ENCODE peak calls at places on chromosomes 7 and 10, in five cellular contexts. B, I, H, X and Y are unnamed samples.
A peak's percentile ranks its signal among the peaks of the same experiment; 100 is the strongest.

GRCh38 chr10:119251315-119251708 is 43.9 kb downstream of the GRK5 start:
- DNase-seq in B (peak; percentile 65), X (no peak), H (no peak), I (no peak), Y (no peak)

GRCh38 chr10:77892021-77892739 is 34.4 kb downstream of the DLG5 start:
- DNase-seq in X (no peak), B (no peak), H (no peak), I (no peak), Y (no peak)

GRCh38 chr10:6033954-6034353 is 28.2 kb downstream of the IL2RA start:
- DNase-seq in I (no peak), H (no peak), X (no peak), B (peak; percentile 21), Y (no peak)

GRCh38 chr7:105799006-105799405 is 77.4 kb downstream of the ATXN7L1 start:
- DNase-seq in X (no peak), H (no peak), I (no peak), B (no peak), Y (no peak)

GRCh38 chr10:101615760-101616116 is 27.6 kb downstream of the DPCD start:
- DNase-seq in I (no peak), H (no peak), X (no peak), B (no peak), Y (no peak)

GRCh38 chr10:99345350-99345749 is 16.2 kb downstream of the CNNM1 start:
- DNase-seq in B (no peak), H (no peak), I (no peak), X (no peak), Y (no peak)

GRCh38 chr10:34539533-34540315 is 275.4 kb downstream of the PARD3 start:
- DNase-seq in X (no peak), I (peak; percentile 73), H (no peak), B (no peak), Y (no peak)

GRCh38 chr10:93294004-93294403 is 188.1 kb downstream of the MYOF start:
- DNase-seq in I (no peak), H (no peak), X (no peak), B (no peak), Y (no peak)

GRCh38 chr10:18666810-18667209 is 7.6 kb downstream of the ARL5B start:
- DNase-seq in H (no peak), I (peak; percentile 36), B (no peak), X (no peak), Y (no peak)

GRCh38 chr7:64997927-64998391 is 7.1 kb upstream of the ZNF117 start:
- DNase-seq in I (no peak), X (no peak), B (no peak), H (no peak), Y (no peak)

GRCh38 chr7:74455933-74456332 is 2.2 kb downstream of the GTF2IRD1 start:
- DNase-seq in I (no peak), H (no peak), B (no peak), X (no peak), Y (no peak)

GRCh38 chr7:155645652-155646051 is 1.2 kb downstream of the RBM33 start:
- DNase-seq in X (no peak), H (no peak), I (no peak), B (no peak), Y (no peak)

GRCh38 chr10:33336606-33337334 is 2.3 kb upstream of the NRP1 start:
- DNase-seq in H (peak; percentile 74), I (no peak), X (no peak), B (no peak), Y (no peak)

GRCh38 chr10:80506189-80506575 is 31.5 kb upstream of the SH2D4B start:
- DNase-seq in I (peak; percentile 87), B (no peak), X (no peak), H (no peak), Y (no peak)

GRCh38 chr7:43141091-43141490 is 28.6 kb downstream of the HECW1 start:
- DNase-seq in I (no peak), B (no peak), H (no peak), X (no peak), Y (peak; percentile 68)

GRCh38 chr7:25780904-25781303 is 371.1 kb upstream of the NFE2L3 start:
- DNase-seq in I (no peak), X (no peak), B (peak; percentile 18), H (no peak), Y (no peak)

GRCh38 chr7:38177621-38178003 is 433 bp upstream of the STARD3NL start:
- DNase-seq in I (no peak), X (no peak), H (no peak), B (no peak), Y (no peak)

GRCh38 chr7:38179719-38180333 is 1.8 kb downstream of the STARD3NL start:
- DNase-seq in I (no peak), B (peak; percentile 50), H (no peak), X (no peak), Y (no peak)

GRCh38 chr7:38178695-38179344 is 775 bp downstream of the STARD3NL start:
- DNase-seq in X (no peak), B (no peak), I (no peak), H (no peak), Y (no peak)

GRCh38 chr7:38181111-38181510 is 3.1 kb downstream of the STARD3NL start:
- DNase-seq in I (no peak), H (no peak), B (no peak), X (no peak), Y (no peak)

GRCh38 chr7:38178004-38178694 is at the start of gene STARD3NL:
- DNase-seq in I (peak; percentile 99), B (peak; percentile 100), X (peak; percentile 100), H (peak; percentile 99), Y (peak; percentile 99)
- TF ChIP-seq EP300 in I (no peak), B (no peak), X (no peak), H (no peak), Y (no peak)

GRCh38 chr10:121450247-121450646 is 148.0 kb downstream of the FGFR2 start:
- DNase-seq in I (no peak), H (no peak), X (no peak), B (no peak), Y (no peak)
- H2AFZ ChIP-seq in I (no peak overlapping the region), H (no peak overlapping the region), X (no peak overlapping the region), B (no peak overlapping the region), Y (no peak overlapping the region)

GRCh38 chr7:54960517-54960916 is 58.3 kb upstream of the EGFR start:
- DNase-seq in I (no peak), H (no peak), B (no peak), X (no peak), Y (no peak)
- TF ChIP-seq CTCF in I (no peak), H (no peak), B (no peak), X (no peak), Y (no peak)

GRCh38 chr7:997404-998395 is 14.7 kb downstream of the CYP2W1 start:
- DNase-seq in B (peak; percentile 28), I (no peak), X (no peak), H (no peak), Y (no peak)

GRCh38 chr7:999921-1000593 is 17.1 kb downstream of the CYP2W1 start:
- DNase-seq in B (no peak), H (no peak), X (peak; percentile 32), I (no peak), Y (no peak)

GRCh38 chr7:996089-996872 is 13.3 kb downstream of the CYP2W1 start:
- DNase-seq in X (no peak), B (no peak), H (no peak), I (no peak), Y (no peak)

GRCh38 chr7:1000594-1000935 is 17.6 kb downstream of the CYP2W1 start:
- DNase-seq in B (no peak), I (no peak), H (no peak), X (no peak), Y (no peak)

DNA sequence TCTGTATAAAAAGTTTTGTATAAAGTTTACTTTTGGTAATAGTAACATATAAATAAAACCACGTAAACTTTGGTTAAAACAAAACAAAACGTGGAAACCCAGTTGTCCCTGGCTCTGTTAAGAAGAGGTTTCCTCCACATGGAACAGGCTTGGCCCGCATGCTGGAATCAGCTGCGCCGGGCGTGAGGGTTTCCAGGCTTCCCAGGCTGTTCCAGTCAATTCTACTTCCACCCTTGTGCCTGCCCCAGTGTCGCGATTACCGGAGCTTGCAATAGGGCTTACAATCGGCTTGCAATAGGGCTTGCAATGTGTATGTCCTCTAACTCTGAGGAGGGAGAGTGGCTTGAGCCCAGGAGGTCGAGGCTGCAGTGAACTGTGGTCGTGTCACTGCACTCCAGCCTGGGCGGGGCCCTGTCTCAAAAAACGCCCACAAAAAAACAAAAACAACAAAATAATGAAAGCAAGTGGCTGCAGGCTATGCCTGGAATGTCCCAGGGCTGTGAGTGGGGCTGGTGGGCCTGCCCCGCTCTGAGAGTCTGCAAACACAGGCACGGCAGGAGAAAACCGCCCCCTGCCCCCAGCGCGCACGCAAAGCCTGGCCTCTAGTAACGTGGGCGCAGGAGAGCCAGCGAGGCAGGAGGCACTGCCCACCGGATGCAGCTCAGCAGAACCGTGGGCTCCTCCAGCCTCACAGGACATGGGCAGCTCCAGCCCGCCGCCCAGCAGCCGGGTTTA is 16.3 kb downstream of the CYP2W1 start:
- DNase-seq in X (no peak), H (no peak), I (no peak), B (no peak), Y (no peak)
- TF ChIP-seq EP300 in X (no peak), H (no peak), I (no peak), B (no peak), Y (no peak)